ENCODE peak calls at places on chromosomes 6 and 20, in ten cellular contexts. L is HFFc6; U is EH; O is GM13976; W is fibroblast of the aortic adventitia; H is activated naive CD4-positive, alpha-beta T cell treated with anti-CD3 and anti-CD28 coated beads, Interleukin-2, amount 50 U/mL, for 72 hours; J is HTR-8/SVneo; V is hypothalamus; A is lower leg skin; G is choroid plexus epithelial cell. B is an unnamed sample.
A peak's percentile ranks its signal among the peaks of the same experiment; 100 is the strongest.

GRCh38 chr6:161482517-161482903 is 208.6 kb upstream of the AGPAT4 start:
- DNase-seq in O (no peak), H (no peak), V (no peak), J (no peak), U (peak; percentile 8), W (no peak), G (peak; percentile 26), A (no peak), L (no peak), B (no peak)

GRCh38 chr6:25250878-25251277 is 28.3 kb upstream of the CARMIL1 start:
- DNase-seq in G (peak; percentile 29), H (peak; percentile 48), L (peak; percentile 3), O (peak; percentile 34), V (no peak), J (no peak), A (no peak), W (no peak), U (peak; percentile 72), B (no peak)

GRCh38 chr6:12595161-12595792 is 121.3 kb upstream of the PHACTR1 start:
- DNase-seq in A (no peak), W (peak; percentile 93), J (no peak), L (peak; percentile 71), U (peak; percentile 92), H (no peak), G (peak; percentile 85), V (no peak), O (no peak), B (peak; percentile 9)

GRCh38 chr20:44969320-44969879 is 3.1 kb downstream of the STK4 start:
- DNase-seq in J (no peak), L (no peak), A (no peak), U (no peak), O (no peak), W (no peak), H (peak; percentile 28), V (no peak), G (no peak), B (no peak)

GRCh38 chr20:55893031-55893430 is 112.3 kb downstream of the CBLN4 start:
- DNase-seq in L (no peak), V (no peak), U (no peak), O (no peak), G (no peak), H (no peak), A (no peak), W (no peak), J (no peak), B (no peak)

GRCh38 chr6:110563711-110564110 is 87.3 kb upstream of the SLC22A16 start:
- DNase-seq in J (no peak), W (no peak), O (no peak), H (no peak), U (no peak), L (no peak), V (no peak), A (no peak), G (no peak), B (no peak)

GRCh38 chr6:1586861-1587450 is 22.8 kb upstream of the FOXC1 start:
- DNase-seq in U (no peak), O (no peak), G (no peak), W (no peak), V (no peak), H (no peak), J (no peak), A (peak; percentile 42), L (no peak), B (no peak)

GRCh38 chr6:75539136-75539535 is 45.5 kb upstream of the FILIP1 start:
- DNase-seq in J (no peak), G (no peak), U (no peak), A (no peak), H (no peak), W (no peak), L (no peak), O (no peak), V (no peak), B (no peak)

GRCh38 chr6:27889275-27889627 is 22.9 kb downstream of the OR2B2 start:
- DNase-seq in L (no peak), G (no peak), J (no peak), U (peak; percentile 12), V (no peak), O (no peak), H (no peak), A (no peak), W (no peak), B (no peak)

GRCh38 chr6:139686308-139686707 is 311.9 kb upstream of the CITED2 start:
- DNase-seq in A (no peak), V (no peak), J (no peak), U (peak; percentile 32), O (no peak), L (peak; percentile 12), G (peak; percentile 45), H (no peak), W (peak; percentile 52), B (peak; percentile 56)

GRCh38 chr6:69816569-69816968 is 19.8 kb upstream of the LMBRD1 start:
- DNase-seq in W (no peak), A (no peak), O (no peak), V (no peak), G (no peak), U (no peak), L (no peak), J (no peak), H (no peak), B (no peak)

B was measured in gastrocnemius medialis.